ENCODE peak calls at places on chromosomes 1 and 21, in five cellular contexts. N is AG04450, Z is H9, A is ovary, G is brain microvascular endothelial cell. R is an unnamed sample.

GRCh38 chr1:32869844-32870614 is 683 bp downstream of the FNDC5 start:
- DNase-seq in N (no peak), Z (no peak), A (no peak), G (no peak), R (no peak)

GRCh38 chr1:98110674-98111073 is 189.8 kb upstream of the DPYD start:
- DNase-seq in N (no peak), G (no peak), Z (no peak), A (no peak), R (no peak)

GRCh38 chr1:218459878-218460277 is 114.7 kb downstream of the TGFB2 start:
- DNase-seq in G (peak), Z (peak), A (no peak), N (peak), R (no peak)

GRCh38 chr1:225746361-225747179 is 31.1 kb upstream of the SRP9 start:
- DNase-seq in A (peak), G (peak), Z (peak), N (peak), R (no peak)

GRCh38 chr1:17233675-17234074 is 15.2 kb upstream of the PADI3 start:
- DNase-seq in Z (no peak), G (peak), A (peak), N (peak), R (peak)

GRCh38 chr1:181090653-181091126 is 2.2 kb downstream of the IER5 start:
- DNase-seq in G (no peak), Z (no peak), N (no peak), A (no peak), R (no peak)

GRCh38 chr1:161816201-161816600 is 50.1 kb downstream of the ATF6 start:
- DNase-seq in N (no peak), G (peak), A (no peak), Z (no peak), R (no peak)

GRCh38 chr1:63746129-63746864 is 27.5 kb upstream of the ROR1 start:
- DNase-seq in A (no peak), G (peak), N (peak), Z (peak), R (peak)

GRCh38 chr1:2204384-2205190 is 10.0 kb upstream of the FAAP20 start:
- DNase-seq in Z (peak), N (no peak), A (peak), G (no peak), R (no peak)

GRCh38 chr1:18751425-18751824 is 108.0 kb downstream of the TAS1R2 start:
- DNase-seq in N (no peak), A (no peak), Z (no peak), G (no peak), R (no peak)

GRCh38 chr1:23019851-23020625 is 770 bp downstream of the KDM1A start:
- DNase-seq in Z (peak), N (no peak), A (no peak), G (peak), R (no peak)

GRCh38 chr1:221439008-221439733 is 302.7 kb downstream of the DUSP10 start:
- DNase-seq in N (peak), G (peak), Z (no peak), A (no peak), R (peak)

GRCh38 chr1:155529109-155529508 is 33.5 kb downstream of the ASH1L start:
- DNase-seq in Z (no peak), G (no peak), A (no peak), N (no peak), R (no peak)

GRCh38 chr1:64155285-64155684 is 48.1 kb upstream of the UBE2U start:
- DNase-seq in Z (no peak), A (no peak), G (no peak), N (no peak), R (no peak)

GRCh38 chr1:56064705-56065104 is 514.7 kb downstream of the PLPP3 start:
- DNase-seq in G (peak), Z (no peak), A (no peak), N (no peak), R (peak)

GRCh38 chr1:185734929-185735666 is 907 bp downstream of the HMCN1 start:
- DNase-seq in N (no peak), Z (no peak), G (peak), A (no peak), R (no peak)

GRCh38 chr1:10755977-10756521 is 40.4 kb downstream of the CASZ1 start:
- DNase-seq in G (no peak), Z (peak), N (no peak), A (peak), R (no peak)

GRCh38 chr1:234941711-234942320 is 186.8 kb downstream of the TOMM20 start:
- DNase-seq in G (no peak), A (no peak), Z (peak), N (no peak), R (no peak)

GRCh38 chr1:97864615-97865014 is 56.2 kb downstream of the DPYD start:
- DNase-seq in G (no peak), N (no peak), Z (no peak), A (no peak), R (no peak)

DNA sequence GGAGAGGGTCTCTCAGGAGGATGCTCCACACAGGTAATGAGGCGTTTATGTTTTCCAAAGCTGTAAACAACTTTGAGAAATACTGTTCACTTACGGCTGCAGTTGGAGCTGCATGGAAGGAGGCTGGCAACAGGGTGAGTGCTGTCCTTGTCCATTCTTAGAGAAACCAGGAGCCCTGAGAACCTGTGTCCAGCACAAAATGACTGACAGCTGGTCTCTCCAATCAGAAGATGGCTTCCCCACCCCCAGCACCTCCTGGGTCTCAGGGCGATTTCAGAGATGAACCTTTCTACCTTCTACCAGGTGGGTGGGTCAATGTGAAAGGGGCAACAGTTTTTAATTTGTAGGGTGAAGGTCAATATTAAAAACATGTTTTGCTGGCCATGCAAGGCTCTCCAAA is 353.6 kb downstream of the NPHP4 start:
- DNase-seq in G (no peak), A (no peak), N (no peak), Z (peak), R (no peak)
- H3K27ac ChIP-seq in G (no peak), A (no peak), N (no peak), Z (no peak), R (no peak)

DNA sequence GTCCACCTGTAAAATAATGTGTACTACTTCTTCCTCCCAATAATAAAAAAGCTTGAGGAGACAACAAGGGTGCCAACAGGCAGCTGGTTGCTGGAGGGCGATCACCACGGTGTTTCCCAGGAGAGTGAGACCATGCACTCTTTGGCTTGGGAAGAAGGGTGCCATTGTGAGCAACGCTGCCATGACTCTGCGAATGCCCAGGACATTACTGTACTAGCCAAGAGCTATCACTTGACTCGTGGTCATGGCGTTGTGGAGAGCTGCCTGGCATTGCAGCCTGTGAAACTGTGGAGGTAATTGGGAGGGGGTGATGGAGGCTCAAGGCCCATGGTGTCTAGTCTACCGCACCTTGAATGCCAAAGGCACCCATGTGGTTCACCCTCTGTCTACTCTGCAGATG is 14.6 kb upstream of the PRMT2 start:
- DNase-seq in Z (no peak), N (no peak), G (no peak), A (no peak), R (no peak)
- H3K27ac ChIP-seq in Z (no peak), N (no peak), G (no peak), A (peak), R (no peak)

DNA sequence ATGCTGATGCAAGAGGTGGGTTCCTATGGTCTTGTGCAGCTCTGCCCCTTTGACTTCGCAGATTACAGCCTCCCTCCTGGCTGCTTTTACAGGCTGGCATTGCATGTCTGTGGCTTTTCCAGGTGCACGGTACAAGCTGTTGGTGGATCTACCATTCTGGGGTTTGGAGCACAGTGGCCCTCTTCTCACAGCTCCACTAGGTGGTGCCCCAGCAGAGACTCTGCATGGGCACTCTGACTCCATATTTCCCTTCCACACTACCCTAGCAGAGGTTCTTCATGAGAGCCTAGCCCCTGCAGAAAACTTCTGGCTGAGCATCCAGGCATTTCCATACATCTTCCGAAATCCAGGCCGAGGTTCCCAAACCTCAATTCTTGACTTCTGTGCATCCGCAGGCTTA is 989.0 kb downstream of the PLA2G4A start:
- DNase-seq in N (no peak), Z (no peak), A (no peak), G (no peak), R (no peak)
- H3K27ac ChIP-seq in N (no peak), Z (no peak), A (no peak), G (no peak), R (no peak)

GRCh38 chr1:109398343-109399225 is 866 bp upstream of the SORT1 start:
- DNase-seq in N (no peak), Z (no peak), A (no peak), G (no peak), R (peak)
- H3K27ac ChIP-seq in N (no peak), Z (peak), A (no peak), G (peak), R (peak)

GRCh38 chr1:84669831-84670230 is 20.4 kb downstream of the SSX2IP start:
- DNase-seq in G (no peak), A (no peak), Z (no peak), N (no peak), R (no peak)
- H3K27ac ChIP-seq in G (no peak), A (no peak), Z (no peak), N (no peak), R (no peak)

DNA sequence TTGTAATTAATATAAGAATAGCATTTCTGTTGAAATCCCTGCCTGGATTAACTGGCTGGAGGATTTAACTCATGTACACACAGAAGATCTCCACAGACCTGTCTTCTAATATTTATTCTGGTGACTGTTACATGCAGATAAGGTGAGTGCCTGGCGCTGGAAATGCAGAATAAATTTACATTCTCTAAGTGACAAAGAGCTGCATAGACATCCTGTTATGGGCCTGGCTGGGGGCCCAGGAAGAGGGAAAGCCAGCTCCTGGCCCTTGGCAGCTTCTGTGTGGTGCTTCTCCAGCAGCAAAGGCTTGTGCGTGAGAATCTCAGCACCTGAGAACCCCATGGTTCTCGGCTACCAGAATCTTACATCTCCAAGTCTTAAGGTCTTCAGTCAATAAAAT is 446.6 kb downstream of the PTPRU start:
- DNase-seq in N (no peak), G (no peak), Z (peak), A (no peak), R (no peak)
- H3K27ac ChIP-seq in N (no peak), G (no peak), Z (no peak), A (no peak), R (no peak)

DNA sequence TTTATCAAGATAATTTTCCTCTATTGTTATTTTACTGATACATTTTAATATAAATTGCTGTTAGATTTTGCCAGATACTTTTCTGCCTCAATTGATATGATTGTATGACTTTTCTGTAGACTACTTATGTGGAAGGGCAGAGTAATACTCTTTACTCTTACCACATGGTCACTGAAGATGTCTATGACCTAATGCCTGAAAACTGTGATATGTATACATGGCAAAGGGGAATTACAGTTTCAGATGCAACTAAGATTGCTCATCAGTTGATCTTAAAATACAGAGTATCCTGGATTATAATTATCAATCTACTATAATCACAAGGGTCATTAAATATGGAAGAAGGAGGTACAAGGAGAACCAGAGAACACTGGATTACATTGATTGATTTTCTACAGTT is 1528.0 kb downstream of the BRINP3 start:
- DNase-seq in N (peak), A (no peak), Z (no peak), G (no peak), R (no peak)
- H3K27ac ChIP-seq in N (no peak), A (no peak), Z (no peak), G (no peak), R (no peak)

DNA sequence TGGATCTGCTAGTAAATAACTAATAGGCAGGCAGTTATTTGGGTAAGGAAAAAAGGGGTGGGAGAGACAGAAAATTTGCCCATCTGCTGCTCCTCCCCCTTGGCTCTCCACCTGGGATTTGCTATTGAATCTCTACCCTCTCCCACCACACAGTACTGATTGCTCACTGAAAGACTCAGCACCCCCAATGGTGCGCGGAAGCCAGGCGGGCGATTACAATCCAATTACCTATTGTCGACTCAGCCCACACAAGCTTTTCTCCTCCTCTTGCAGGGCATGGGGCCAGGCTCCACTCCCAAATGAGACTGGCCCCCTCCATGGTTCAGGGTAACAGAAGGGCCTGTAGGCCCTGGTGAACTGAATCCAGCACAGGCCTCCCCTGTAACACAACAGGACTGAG is 2.7 kb upstream of the HMGN2 start:
- DNase-seq in Z (no peak), N (no peak), G (no peak), A (peak), R (no peak)
- H3K27ac ChIP-seq in Z (no peak), N (no peak), G (no peak), A (no peak), R (no peak)